ENCODE peak calls at places on chromosomes 12 and 14, in six cellular contexts. One of them, this sample, is unnamed.

GRCh38 chr14:50776522-50776921 is 54.4 kb downstream of the NIN start:
- DNase-seq in non-pigmented ciliary epithelial cell: no peak
- DNase-seq in lung: no peak
- DNase-seq in activated CD8-positive, alpha-beta memory T cell treated with anti-CD3 and anti-CD28 coated beads, Interleukin-2, amount 50 U/mL, for 48 hours: no peak
- DNase-seq in posterior cingulate gyrus: no peak
- DNase-seq in NCI-H2081: no peak
- DNase-seq in this sample: no peak

GRCh38 chr12:48965447-48965846 is 6.1 kb downstream of the WNT10B start:
- DNase-seq in non-pigmented ciliary epithelial cell: no peak
- DNase-seq in lung: no peak
- DNase-seq in activated CD8-positive, alpha-beta memory T cell treated with anti-CD3 and anti-CD28 coated beads, Interleukin-2, amount 50 U/mL, for 48 hours: no peak
- DNase-seq in posterior cingulate gyrus: no peak
- DNase-seq in NCI-H2081: no peak
- DNase-seq in this sample: no peak

GRCh38 chr14:103250888-103251287 is 83.1 kb upstream of the EIF5 start:
- DNase-seq in non-pigmented ciliary epithelial cell: no peak
- DNase-seq in lung: no peak
- DNase-seq in activated CD8-positive, alpha-beta memory T cell treated with anti-CD3 and anti-CD28 coated beads, Interleukin-2, amount 50 U/mL, for 48 hours: no peak
- DNase-seq in posterior cingulate gyrus: no peak
- DNase-seq in NCI-H2081: no peak
- DNase-seq in this sample: no peak

GRCh38 chr12:13211859-13212664 is 15.5 kb downstream of the EMP1 start:
- DNase-seq in non-pigmented ciliary epithelial cell: no peak
- DNase-seq in lung: peak
- DNase-seq in activated CD8-positive, alpha-beta memory T cell treated with anti-CD3 and anti-CD28 coated beads, Interleukin-2, amount 50 U/mL, for 48 hours: peak
- DNase-seq in posterior cingulate gyrus: peak
- DNase-seq in NCI-H2081: peak
- DNase-seq in this sample: peak

GRCh38 chr12:15861404-15861803 is 20.8 kb upstream of the STRAP start:
- DNase-seq in non-pigmented ciliary epithelial cell: no peak
- DNase-seq in lung: no peak
- DNase-seq in activated CD8-positive, alpha-beta memory T cell treated with anti-CD3 and anti-CD28 coated beads, Interleukin-2, amount 50 U/mL, for 48 hours: no peak
- DNase-seq in posterior cingulate gyrus: no peak
- DNase-seq in NCI-H2081: no peak
- DNase-seq in this sample: no peak

GRCh38 chr14:103140316-103141109 is 17.3 kb downstream of the TNFAIP2 start:
- DNase-seq in non-pigmented ciliary epithelial cell: no peak
- DNase-seq in lung: no peak
- DNase-seq in activated CD8-positive, alpha-beta memory T cell treated with anti-CD3 and anti-CD28 coated beads, Interleukin-2, amount 50 U/mL, for 48 hours: no peak
- DNase-seq in posterior cingulate gyrus: no peak
- DNase-seq in NCI-H2081: no peak
- DNase-seq in this sample: no peak

GRCh38 chr12:49583361-49584094 is 15.6 kb upstream of the MCRS1 start:
- DNase-seq in non-pigmented ciliary epithelial cell: no peak
- DNase-seq in lung: no peak
- DNase-seq in activated CD8-positive, alpha-beta memory T cell treated with anti-CD3 and anti-CD28 coated beads, Interleukin-2, amount 50 U/mL, for 48 hours: no peak
- DNase-seq in posterior cingulate gyrus: peak
- DNase-seq in NCI-H2081: no peak
- DNase-seq in this sample: no peak

GRCh38 chr14:96064866-96065265 is 25.7 kb downstream of the C14orf132 start:
- DNase-seq in non-pigmented ciliary epithelial cell: no peak
- DNase-seq in lung: no peak
- DNase-seq in activated CD8-positive, alpha-beta memory T cell treated with anti-CD3 and anti-CD28 coated beads, Interleukin-2, amount 50 U/mL, for 48 hours: no peak
- DNase-seq in posterior cingulate gyrus: no peak
- DNase-seq in NCI-H2081: no peak
- DNase-seq in this sample: no peak

GRCh38 chr12:100184549-100184948 is 16.1 kb upstream of the ACTR6 start:
- DNase-seq in non-pigmented ciliary epithelial cell: no peak
- DNase-seq in lung: no peak
- DNase-seq in activated CD8-positive, alpha-beta memory T cell treated with anti-CD3 and anti-CD28 coated beads, Interleukin-2, amount 50 U/mL, for 48 hours: no peak
- DNase-seq in posterior cingulate gyrus: no peak
- DNase-seq in NCI-H2081: no peak
- DNase-seq in this sample: no peak

GRCh38 chr12:101019667-101020066 is 190.4 kb downstream of the SLC5A8 start:
- DNase-seq in non-pigmented ciliary epithelial cell: no peak
- DNase-seq in lung: no peak
- DNase-seq in activated CD8-positive, alpha-beta memory T cell treated with anti-CD3 and anti-CD28 coated beads, Interleukin-2, amount 50 U/mL, for 48 hours: no peak
- DNase-seq in posterior cingulate gyrus: no peak
- DNase-seq in NCI-H2081: no peak
- DNase-seq in this sample: no peak

GRCh38 chr12:48946206-48946605 is 11.1 kb downstream of the ARF3 start:
- DNase-seq in non-pigmented ciliary epithelial cell: no peak
- DNase-seq in lung: no peak
- DNase-seq in activated CD8-positive, alpha-beta memory T cell treated with anti-CD3 and anti-CD28 coated beads, Interleukin-2, amount 50 U/mL, for 48 hours: no peak
- DNase-seq in posterior cingulate gyrus: no peak
- DNase-seq in NCI-H2081: peak
- DNase-seq in this sample: peak

GRCh38 chr14:105065280-105066228 is at the start of gene GPR132:
- DNase-seq in non-pigmented ciliary epithelial cell: no peak
- DNase-seq in lung: peak
- DNase-seq in activated CD8-positive, alpha-beta memory T cell treated with anti-CD3 and anti-CD28 coated beads, Interleukin-2, amount 50 U/mL, for 48 hours: peak
- DNase-seq in posterior cingulate gyrus: no peak
- DNase-seq in NCI-H2081: no peak
- DNase-seq in this sample: no peak

GRCh38 chr12:26539131-26539530 is 293.9 kb downstream of the ITPR2 start:
- DNase-seq in non-pigmented ciliary epithelial cell: no peak
- DNase-seq in lung: no peak
- DNase-seq in activated CD8-positive, alpha-beta memory T cell treated with anti-CD3 and anti-CD28 coated beads, Interleukin-2, amount 50 U/mL, for 48 hours: no peak
- DNase-seq in posterior cingulate gyrus: no peak
- DNase-seq in NCI-H2081: no peak
- DNase-seq in this sample: no peak

GRCh38 chr12:56104815-56105476 is 587 bp downstream of the PA2G4 start:
- DNase-seq in non-pigmented ciliary epithelial cell: no peak
- DNase-seq in lung: no peak
- DNase-seq in activated CD8-positive, alpha-beta memory T cell treated with anti-CD3 and anti-CD28 coated beads, Interleukin-2, amount 50 U/mL, for 48 hours: peak
- DNase-seq in posterior cingulate gyrus: no peak
- DNase-seq in NCI-H2081: no peak
- DNase-seq in this sample: peak

GRCh38 chr12:50017047-50017446 is 8.2 kb downstream of the RACGAP1 start:
- DNase-seq in non-pigmented ciliary epithelial cell: peak
- DNase-seq in lung: peak
- DNase-seq in activated CD8-positive, alpha-beta memory T cell treated with anti-CD3 and anti-CD28 coated beads, Interleukin-2, amount 50 U/mL, for 48 hours: no peak
- DNase-seq in posterior cingulate gyrus: peak
- DNase-seq in NCI-H2081: no peak
- DNase-seq in this sample: no peak

GRCh38 chr12:80491176-80491575 is 47.1 kb downstream of the PTPRQ start:
- DNase-seq in non-pigmented ciliary epithelial cell: no peak
- DNase-seq in lung: no peak
- DNase-seq in activated CD8-positive, alpha-beta memory T cell treated with anti-CD3 and anti-CD28 coated beads, Interleukin-2, amount 50 U/mL, for 48 hours: no peak
- DNase-seq in posterior cingulate gyrus: no peak
- DNase-seq in NCI-H2081: no peak
- DNase-seq in this sample: no peak

GRCh38 chr12:22333751-22334695 is 484 bp downstream of the ST8SIA1 start:
- DNase-seq in non-pigmented ciliary epithelial cell: no peak
- DNase-seq in lung: no peak
- DNase-seq in activated CD8-positive, alpha-beta memory T cell treated with anti-CD3 and anti-CD28 coated beads, Interleukin-2, amount 50 U/mL, for 48 hours: peak
- DNase-seq in posterior cingulate gyrus: peak
- DNase-seq in NCI-H2081: no peak
- DNase-seq in this sample: peak

GRCh38 chr14:59281613-59282012 is 93.1 kb downstream of the DAAM1 start:
- DNase-seq in non-pigmented ciliary epithelial cell: no peak
- DNase-seq in lung: no peak
- DNase-seq in activated CD8-positive, alpha-beta memory T cell treated with anti-CD3 and anti-CD28 coated beads, Interleukin-2, amount 50 U/mL, for 48 hours: no peak
- DNase-seq in posterior cingulate gyrus: no peak
- DNase-seq in NCI-H2081: no peak
- DNase-seq in this sample: no peak

GRCh38 chr12:100200450-100201181 is at the start of gene ACTR6:
- DNase-seq in non-pigmented ciliary epithelial cell: peak
- DNase-seq in lung: peak
- DNase-seq in activated CD8-positive, alpha-beta memory T cell treated with anti-CD3 and anti-CD28 coated beads, Interleukin-2, amount 50 U/mL, for 48 hours: peak
- DNase-seq in posterior cingulate gyrus: peak
- DNase-seq in NCI-H2081: peak
- DNase-seq in this sample: peak

GRCh38 chr14:24032727-24033418 is 18.9 kb upstream of the CARMIL3 start:
- DNase-seq in non-pigmented ciliary epithelial cell: peak
- DNase-seq in lung: peak
- DNase-seq in activated CD8-positive, alpha-beta memory T cell treated with anti-CD3 and anti-CD28 coated beads, Interleukin-2, amount 50 U/mL, for 48 hours: no peak
- DNase-seq in posterior cingulate gyrus: no peak
- DNase-seq in NCI-H2081: no peak
- DNase-seq in this sample: no peak

GRCh38 chr14:36604757-36605505 is 22.5 kb upstream of the NKX2-8 start:
- DNase-seq in non-pigmented ciliary epithelial cell: peak
- DNase-seq in lung: peak
- DNase-seq in activated CD8-positive, alpha-beta memory T cell treated with anti-CD3 and anti-CD28 coated beads, Interleukin-2, amount 50 U/mL, for 48 hours: no peak
- DNase-seq in posterior cingulate gyrus: peak
- DNase-seq in NCI-H2081: peak
- DNase-seq in this sample: peak

GRCh38 chr12:118371354-118372282 is 1.1 kb downstream of the TAOK3 start:
- DNase-seq in non-pigmented ciliary epithelial cell: no peak
- DNase-seq in lung: no peak
- DNase-seq in activated CD8-positive, alpha-beta memory T cell treated with anti-CD3 and anti-CD28 coated beads, Interleukin-2, amount 50 U/mL, for 48 hours: peak
- DNase-seq in posterior cingulate gyrus: no peak
- DNase-seq in NCI-H2081: no peak
- DNase-seq in this sample: peak

GRCh38 chr12:111429760-111430417 is 24.2 kb downstream of the SH2B3 start:
- DNase-seq in non-pigmented ciliary epithelial cell: no peak
- DNase-seq in lung: no peak
- DNase-seq in activated CD8-positive, alpha-beta memory T cell treated with anti-CD3 and anti-CD28 coated beads, Interleukin-2, amount 50 U/mL, for 48 hours: peak
- DNase-seq in posterior cingulate gyrus: no peak
- DNase-seq in NCI-H2081: no peak
- DNase-seq in this sample: no peak

GRCh38 chr12:68538722-68539614 is 71.7 kb upstream of the RAP1B start:
- DNase-seq in non-pigmented ciliary epithelial cell: no peak
- DNase-seq in lung: peak
- DNase-seq in activated CD8-positive, alpha-beta memory T cell treated with anti-CD3 and anti-CD28 coated beads, Interleukin-2, amount 50 U/mL, for 48 hours: no peak
- DNase-seq in posterior cingulate gyrus: no peak
- DNase-seq in NCI-H2081: no peak
- DNase-seq in this sample: no peak

GRCh38 chr14:69988979-69989378 is 109.8 kb downstream of the SMOC1 start:
- DNase-seq in non-pigmented ciliary epithelial cell: no peak
- DNase-seq in lung: no peak
- DNase-seq in activated CD8-positive, alpha-beta memory T cell treated with anti-CD3 and anti-CD28 coated beads, Interleukin-2, amount 50 U/mL, for 48 hours: no peak
- DNase-seq in posterior cingulate gyrus: no peak
- DNase-seq in NCI-H2081: no peak
- DNase-seq in this sample: no peak

GRCh38 chr12:108772247-108772646 is 40.9 kb upstream of the CORO1C start:
- DNase-seq in non-pigmented ciliary epithelial cell: no peak
- DNase-seq in lung: no peak
- DNase-seq in activated CD8-positive, alpha-beta memory T cell treated with anti-CD3 and anti-CD28 coated beads, Interleukin-2, amount 50 U/mL, for 48 hours: no peak
- DNase-seq in posterior cingulate gyrus: no peak
- DNase-seq in NCI-H2081: no peak
- DNase-seq in this sample: peak